ENCODE peak calls at places on chromosomes 3 and 15, in eight cellular contexts. F is substantia nigra; I is skeletal muscle cell; M is ACHN; B is iPS-NIHi11; P is activated CD4-positive, alpha-beta T cell treated with anti-CD3 and anti-CD28 coated beads, Interleukin-2, amount 50 U/mL, for 24 hours; U is IMR-90; L is T-helper 1 cell. S is an unnamed sample.

GRCh38 chr3:1079641-1080040 is 13.2 kb upstream of the CNTN6 start:
- DNase-seq in F (no peak), I (no peak), M (no peak), B (no peak), P (no peak), U (no peak), L (no peak), S (no peak)

GRCh38 chr3:30112904-30113484 is 493.4 kb upstream of the TGFBR2 start:
- DNase-seq in F (no peak), I (no peak), M (peak), B (no peak), P (no peak), U (peak), L (no peak), S (peak)

GRCh38 chr3:162546910-162547309 is 1050.3 kb downstream of the OTOL1 start:
- DNase-seq in F (no peak), I (no peak), M (no peak), B (no peak), P (no peak), U (no peak), L (no peak), S (no peak)

GRCh38 chr3:195815169-195815771 is 3.5 kb upstream of the MUC4 start:
- DNase-seq in F (no peak), I (no peak), M (peak), B (no peak), P (no peak), U (peak), L (no peak), S (peak)

GRCh38 chr3:54917862-54918261 is 10.0 kb downstream of the LRTM1 start:
- DNase-seq in F (no peak), I (no peak), M (no peak), B (no peak), P (no peak), U (no peak), L (no peak), S (no peak)

GRCh38 chr15:40847225-40847961 is 3.5 kb downstream of the SPINT1 start:
- DNase-seq in F (no peak), I (no peak), M (peak), B (peak), P (no peak), U (peak), L (no peak), S (peak)

GRCh38 chr3:5431811-5432378 is 244.4 kb downstream of the EDEM1 start:
- DNase-seq in F (no peak), I (no peak), M (no peak), B (no peak), P (no peak), U (no peak), L (no peak), S (no peak)

GRCh38 chr15:42080585-42081462 is 13.5 kb downstream of the PLA2G4D start:
- DNase-seq in F (no peak), I (no peak), M (no peak), B (no peak), P (no peak), U (peak), L (no peak), S (no peak)

GRCh38 chr15:75720787-75721461 is 8.3 kb upstream of the CSPG4 start:
- DNase-seq in F (no peak), I (no peak), M (peak), B (peak), P (no peak), U (no peak), L (no peak), S (peak)

GRCh38 chr3:194893121-194893979 is 207.7 kb downstream of the FAM43A start:
- DNase-seq in F (no peak), I (no peak), M (no peak), B (no peak), P (no peak), U (no peak), L (no peak), S (no peak)

GRCh38 chr15:22873204-22873701 is 34.8 kb downstream of the NIPA2 start:
- DNase-seq in F (no peak), I (peak), M (peak), B (peak), P (no peak), U (peak), L (no peak), S (peak)

GRCh38 chr15:91413142-91413541 is 313.1 kb downstream of the SV2B start:
- DNase-seq in F (no peak), I (no peak), M (no peak), B (no peak), P (no peak), U (peak), L (no peak), S (no peak)

GRCh38 chr3:13078158-13078905 is 5.1 kb upstream of the IQSEC1 start:
- DNase-seq in F (no peak), I (no peak), M (no peak), B (no peak), P (no peak), U (no peak), L (no peak), S (no peak)

GRCh38 chr3:42189071-42189470 is 76.9 kb downstream of the CCK start:
- DNase-seq in F (no peak), I (no peak), M (no peak), B (no peak), P (no peak), U (no peak), L (no peak), S (no peak)

GRCh38 chr3:37072892-37073291 is 79.6 kb downstream of the MLH1 start:
- DNase-seq in F (no peak), I (peak), M (no peak), B (no peak), P (no peak), U (peak), L (no peak), S (no peak)

GRCh38 chr3:40780801-40781406 is 256.1 kb downstream of the ZNF621 start:
- DNase-seq in F (no peak), I (peak), M (no peak), B (no peak), P (no peak), U (no peak), L (no peak), S (no peak)

GRCh38 chr15:76258460-76258859 is 52.8 kb downstream of the ETFA start:
- DNase-seq in F (no peak), I (no peak), M (no peak), B (no peak), P (no peak), U (no peak), L (no peak), S (no peak)

GRCh38 chr3:187507266-187507665 is 139.1 kb downstream of the RTP4 start:
- DNase-seq in F (no peak), I (no peak), M (no peak), B (no peak), P (no peak), U (no peak), L (no peak), S (no peak)

GRCh38 chr15:101220060-101220459 is 31.8 kb downstream of the CHSY1 start:
- DNase-seq in F (no peak), I (no peak), M (no peak), B (no peak), P (no peak), U (no peak), L (no peak), S (no peak)

GRCh38 chr3:41846850-41847249 is 115.1 kb downstream of the ULK4 start:
- DNase-seq in F (no peak), I (no peak), M (no peak), B (no peak), P (no peak), U (no peak), L (no peak), S (no peak)

GRCh38 chr3:129485681-129486056 is 42.8 kb upstream of the RHO start:
- DNase-seq in F (peak), I (peak), M (no peak), B (peak), P (no peak), U (peak), L (no peak), S (no peak)

GRCh38 chr15:31300208-31300661 is 26.4 kb upstream of the KLF13 start:
- DNase-seq in F (peak), I (no peak), M (no peak), B (no peak), P (no peak), U (no peak), L (no peak), S (no peak)

GRCh38 chr3:192772495-192772894 is 45.2 kb upstream of the FGF12 start:
- DNase-seq in F (no peak), I (no peak), M (peak), B (peak), P (no peak), U (peak), L (no peak), S (peak)

GRCh38 chr3:151838574-151839312 is 24.8 kb downstream of the AADAC start:
- DNase-seq in F (peak), I (peak), M (peak), B (peak), P (no peak), U (peak), L (no peak), S (peak)

GRCh38 chr3:156725706-156726105 is 51.3 kb downstream of the TIPARP start:
- DNase-seq in F (no peak), I (no peak), M (no peak), B (no peak), P (no peak), U (no peak), L (no peak), S (no peak)

GRCh38 chr3:24641628-24642027 is 147.0 kb upstream of the THRB start:
- DNase-seq in F (no peak), I (no peak), M (no peak), B (no peak), P (no peak), U (no peak), L (no peak), S (no peak)

GRCh38 chr3:14761121-14761672 is 57.6 kb upstream of the FGD5 start:
- DNase-seq in F (no peak), I (no peak), M (no peak), B (peak), P (no peak), U (no peak), L (no peak), S (no peak)

GRCh38 chr3:128367726-128368125 is 99.0 kb downstream of the DNAJB8 start:
- DNase-seq in F (no peak), I (no peak), M (no peak), B (peak), P (no peak), U (peak), L (no peak), S (peak)

GRCh38 chr3:43132883-43133743 is 27.2 kb upstream of the POMGNT2 start:
- DNase-seq in F (no peak), I (no peak), M (no peak), B (no peak), P (no peak), U (no peak), L (no peak), S (no peak)

GRCh38 chr15:47932829-47933696 is 187.7 kb upstream of the SLC24A5 start:
- DNase-seq in F (no peak), I (no peak), M (no peak), B (no peak), P (no peak), U (no peak), L (no peak), S (no peak)

GRCh38 chr15:71066983-71067382 is 48.3 kb upstream of the THSD4 start:
- DNase-seq in F (no peak), I (peak), M (no peak), B (no peak), P (no peak), U (peak), L (no peak), S (no peak)

GRCh38 chr3:11581237-11582122 is 62.2 kb downstream of the VGLL4 start:
- DNase-seq in F (no peak), I (no peak), M (no peak), B (no peak), P (no peak), U (no peak), L (no peak), S (no peak)

GRCh38 chr15:33008284-33009011 is 186.1 kb downstream of the FMN1 start:
- DNase-seq in F (no peak), I (peak), M (no peak), B (no peak), P (no peak), U (peak), L (no peak), S (no peak)

GRCh38 chr3:64484289-64484992 is 203.4 kb downstream of the ADAMTS9 start:
- DNase-seq in F (peak), I (peak), M (peak), B (peak), P (peak), U (peak), L (peak), S (peak)

GRCh38 chr3:158532099-158532734 is 38.8 kb upstream of the MLF1 start:
- DNase-seq in F (no peak), I (no peak), M (peak), B (peak), P (no peak), U (peak), L (no peak), S (peak)

GRCh38 chr15:77753939-77754338 is 121.2 kb upstream of the LINGO1 start:
- DNase-seq in F (no peak), I (no peak), M (no peak), B (no peak), P (no peak), U (no peak), L (no peak), S (no peak)

GRCh38 chr15:98480858-98481257 is 167.5 kb upstream of the IGF1R start:
- DNase-seq in F (no peak), I (no peak), M (no peak), B (no peak), P (no peak), U (no peak), L (no peak), S (no peak)

S was measured in HTR-8/SVneo.